ENCODE peak calls at places on chromosomes 5 and 9, in ten cellular contexts. Y is progenitor cell of endocrine pancreas, D is foreskin keratinocyte, L is kidney epithelial cell, T is HCT116, P is AG04450, B is brain microvascular endothelial cell, F is neural crest cell, K is GM20000, O is thoracic aorta. U is an unnamed sample.

GRCh38 chr9:127931092-127931881 is 710 bp upstream of the PIP5KL1 start:
- DNase-seq in B (peak), F (no peak), K (peak), L (no peak), P (no peak), D (peak), T (no peak), Y (no peak), O (no peak), U (no peak)

GRCh38 chr5:55668356-55668755 is 43.8 kb downstream of the SLC38A9 start:
- DNase-seq in T (peak), Y (no peak), O (no peak), L (peak), K (no peak), B (peak), D (peak), P (peak), F (no peak), U (peak)

GRCh38 chr5:181198905-181199519 is 6.0 kb downstream of the TRIM7 start:
- DNase-seq in T (no peak), D (no peak), P (no peak), F (no peak), B (no peak), L (no peak), O (no peak), Y (no peak), K (peak), U (no peak)

GRCh38 chr9:76996700-76997099 is 22.8 kb upstream of the FOXB2 start:
- DNase-seq in L (no peak), O (no peak), T (no peak), Y (no peak), F (peak), K (peak), B (peak), P (no peak), D (no peak), U (no peak)

GRCh38 chr9:112377087-112377486 is 2.8 kb upstream of the HSDL2 start:
- DNase-seq in B (no peak), F (no peak), K (no peak), O (no peak), D (no peak), L (no peak), P (no peak), T (no peak), Y (no peak), U (no peak)

GRCh38 chr9:70924905-70925547 is 196.4 kb downstream of the TRPM3 start:
- DNase-seq in O (peak), D (peak), Y (peak), B (peak), L (peak), K (peak), T (peak), P (peak), F (peak), U (peak)

GRCh38 chr5:140157032-140157781 is 17.8 kb upstream of the CYSTM1 start:
- DNase-seq in O (peak), Y (peak), L (no peak), F (peak), D (peak), P (no peak), T (peak), K (peak), B (peak), U (peak)

GRCh38 chr5:113433862-113434612 is 752 bp downstream of the TSSK1B start:
- DNase-seq in D (no peak), O (no peak), K (no peak), Y (no peak), P (no peak), B (no peak), T (no peak), F (no peak), L (no peak), U (no peak)

GRCh38 chr9:127351182-127352166 is 45.5 kb upstream of the SLC2A8 start:
- DNase-seq in P (no peak), F (no peak), Y (no peak), L (no peak), D (no peak), K (no peak), O (no peak), B (no peak), T (no peak), U (no peak)

GRCh38 chr9:98637381-98637780 is 71.4 kb downstream of the GABBR2 start:
- DNase-seq in B (no peak), K (no peak), Y (no peak), T (no peak), F (no peak), L (no peak), D (peak), P (no peak), O (no peak), U (no peak)

GRCh38 chr5:59485104-59485503 is 408.4 kb downstream of the PDE4D start:
- DNase-seq in O (no peak), D (peak), P (no peak), F (no peak), Y (no peak), T (no peak), L (no peak), B (no peak), K (no peak), U (no peak)

GRCh38 chr9:133677126-133678010 is 41.2 kb downstream of the DBH start:
- DNase-seq in L (no peak), D (no peak), K (no peak), P (no peak), B (no peak), T (no peak), Y (no peak), F (no peak), O (no peak), U (no peak)

GRCh38 chr5:175820230-175820629 is 51.1 kb upstream of the CPLX2 start:
- DNase-seq in K (no peak), B (no peak), T (no peak), D (no peak), O (no peak), Y (no peak), F (no peak), P (no peak), L (no peak), U (no peak)

GRCh38 chr5:124419531-124419930 is 326.9 kb downstream of the ZNF608 start:
- DNase-seq in B (no peak), L (no peak), D (no peak), O (no peak), F (no peak), P (no peak), Y (no peak), T (no peak), K (no peak), U (no peak)

GRCh38 chr9:133251773-133252172 is 23.2 kb downstream of the ABO start:
- DNase-seq in D (no peak), K (no peak), O (no peak), T (no peak), B (no peak), L (no peak), Y (no peak), F (no peak), P (no peak), U (no peak)

GRCh38 chr5:89703799-89704198 is 705.8 kb downstream of the CETN3 start:
- DNase-seq in L (peak), Y (no peak), B (no peak), P (no peak), K (no peak), O (no peak), F (no peak), T (no peak), D (no peak), U (peak)

GRCh38 chr5:95730730-95731570 is at the start of gene RHOBTB3:
- DNase-seq in P (peak), F (peak), K (peak), D (peak), T (peak), O (peak), B (peak), Y (peak), L (no peak), U (peak)

GRCh38 chr5:132773601-132774355 is 3.3 kb downstream of the SEPTIN8 start:
- DNase-seq in Y (no peak), T (no peak), K (no peak), L (no peak), O (no peak), D (no peak), F (no peak), P (no peak), B (no peak), U (no peak)

GRCh38 chr5:123651234-123651633 is 139.3 kb downstream of the CSNK1G3 start:
- DNase-seq in F (no peak), Y (no peak), P (no peak), L (no peak), K (no peak), D (peak), T (no peak), B (no peak), O (no peak), U (no peak)

GRCh38 chr9:136886610-136887597 is 588 bp downstream of the TRAF2 start:
- DNase-seq in Y (peak), O (no peak), P (no peak), T (no peak), K (peak), L (no peak), F (peak), B (no peak), D (no peak), U (no peak)

GRCh38 chr5:109304323-109304722 is 105.5 kb downstream of the PJA2 start:
- DNase-seq in K (no peak), D (no peak), B (no peak), L (no peak), F (no peak), T (no peak), O (no peak), P (no peak), Y (no peak), U (no peak)
- TF ChIP-seq CTCF in K (no peak), D (peak), B (no peak), L (peak), F (no peak), T (no peak), O (no peak), P (no peak), Y (no peak), U (no peak)

GRCh38 chr9:84173961-84174360 is 166.6 kb downstream of the SLC28A3 start:
- DNase-seq in L (no peak), P (no peak), O (no peak), K (no peak), Y (no peak), D (no peak), T (no peak), B (no peak), F (no peak), U (no peak)

GRCh38 chr9:84174486-84174885 is 166.1 kb downstream of the SLC28A3 start:
- DNase-seq in P (no peak), K (no peak), T (no peak), O (no peak), Y (no peak), B (no peak), L (no peak), F (no peak), D (no peak), U (no peak)

GRCh38 chr9:84177397-84177796 is 163.2 kb downstream of the SLC28A3 start:
- DNase-seq in P (no peak), D (no peak), B (no peak), K (no peak), L (no peak), Y (no peak), T (no peak), F (no peak), O (no peak), U (no peak)
- TF ChIP-seq CTCF in P (no peak), D (no peak), B (no peak), K (no peak), L (no peak), Y (no peak), T (no peak), F (no peak), O (no peak), U (no peak)

GRCh38 chr5:172123269-172123692 is 64.7 kb downstream of the STK10 start:
- DNase-seq in F (no peak), P (no peak), T (no peak), L (no peak), O (no peak), K (no peak), B (peak), D (peak), Y (no peak), U (peak)
- TF ChIP-seq CTCF in F (no peak), P (peak), T (peak), L (peak), O (no peak), K (no peak), B (peak), D (peak), Y (no peak), U (peak)

DNA sequence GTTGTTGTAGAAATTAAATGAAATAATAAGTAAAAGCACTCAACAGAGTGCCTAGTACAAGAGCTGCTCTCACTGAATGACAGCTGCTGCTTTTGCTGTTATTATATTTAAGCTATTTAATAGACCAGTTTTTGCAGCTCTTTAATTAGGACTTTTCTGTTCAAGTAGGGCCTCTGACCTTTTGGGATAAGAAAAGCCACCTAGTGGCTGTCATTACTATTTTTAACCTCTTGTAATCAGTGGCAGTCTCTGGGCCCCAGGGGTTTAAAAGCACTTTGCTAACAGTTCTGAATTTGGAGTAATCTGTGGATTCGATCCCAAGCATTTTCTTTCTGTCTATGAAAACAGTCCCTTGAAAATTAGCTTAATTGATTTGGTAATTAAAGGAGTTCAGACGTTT is 121.1 kb downstream of the NUDT12 start:
- DNase-seq in F (no peak), D (no peak), T (no peak), B (no peak), P (no peak), Y (no peak), O (no peak), K (no peak), L (no peak), U (no peak)
- TF ChIP-seq CTCF in F (peak), D (peak), T (peak), B (peak), P (peak), Y (peak), O (no peak), K (no peak), L (no peak), U (peak)

U was measured in astrocyte of the cerebellum.